ENCODE peak calls at places on chromosomes 2 and 18, in four cellular contexts. G is NB4; Z is suprapubic skin; T is CD8-positive, alpha-beta T cell. Q is an unnamed sample.

GRCh38 chr2:3657881-3658280 is at the start of gene ALLC:
- DNase-seq in G (no peak), Z (no peak), T (no peak), Q (no peak)

GRCh38 chr2:217223222-217223930 is 363.5 kb upstream of the TNP1 start:
- DNase-seq in G (peak), Z (no peak), T (no peak), Q (no peak)

GRCh38 chr2:204144487-204144886 is 207.9 kb downstream of the ICOS start:
- DNase-seq in G (no peak), Z (no peak), T (no peak), Q (no peak)

GRCh38 chr2:19860022-19860421 is 41.8 kb downstream of the TTC32 start:
- DNase-seq in G (no peak), Z (no peak), T (no peak), Q (no peak)

GRCh38 chr18:77168666-77169358 is 36.2 kb upstream of the MBP start:
- DNase-seq in G (no peak), Z (no peak), T (no peak), Q (no peak)

GRCh38 chr2:127175406-127175805 is 44.7 kb downstream of the CYP27C1 start:
- DNase-seq in G (no peak), Z (peak), T (no peak), Q (no peak)

GRCh38 chr2:127590386-127591190 is 55.1 kb downstream of the MYO7B start:
- DNase-seq in G (no peak), Z (peak), T (no peak), Q (no peak)

GRCh38 chr2:172427990-172428840 is 829 bp downstream of the ITGA6 start:
- DNase-seq in G (peak), Z (peak), T (peak), Q (peak)

GRCh38 chr2:224802407-224802806 is 86.2 kb upstream of the CCDC195 start:
- DNase-seq in G (no peak), Z (no peak), T (no peak), Q (no peak)

GRCh38 chr2:157509755-157510154 is 65.9 kb upstream of the CYTIP start:
- DNase-seq in G (no peak), Z (no peak), T (no peak), Q (no peak)
- TF ChIP-seq CTCF in G (no peak), Z (no peak), T (no peak), Q (no peak)

GRCh38 chr18:62716679-62717058 is 1.3 kb downstream of the PHLPP1 start:
- DNase-seq in G (peak), Z (no peak), T (peak), Q (no peak)
- TF ChIP-seq CTCF in G (no peak), Z (no peak), T (no peak), Q (no peak)

DNA sequence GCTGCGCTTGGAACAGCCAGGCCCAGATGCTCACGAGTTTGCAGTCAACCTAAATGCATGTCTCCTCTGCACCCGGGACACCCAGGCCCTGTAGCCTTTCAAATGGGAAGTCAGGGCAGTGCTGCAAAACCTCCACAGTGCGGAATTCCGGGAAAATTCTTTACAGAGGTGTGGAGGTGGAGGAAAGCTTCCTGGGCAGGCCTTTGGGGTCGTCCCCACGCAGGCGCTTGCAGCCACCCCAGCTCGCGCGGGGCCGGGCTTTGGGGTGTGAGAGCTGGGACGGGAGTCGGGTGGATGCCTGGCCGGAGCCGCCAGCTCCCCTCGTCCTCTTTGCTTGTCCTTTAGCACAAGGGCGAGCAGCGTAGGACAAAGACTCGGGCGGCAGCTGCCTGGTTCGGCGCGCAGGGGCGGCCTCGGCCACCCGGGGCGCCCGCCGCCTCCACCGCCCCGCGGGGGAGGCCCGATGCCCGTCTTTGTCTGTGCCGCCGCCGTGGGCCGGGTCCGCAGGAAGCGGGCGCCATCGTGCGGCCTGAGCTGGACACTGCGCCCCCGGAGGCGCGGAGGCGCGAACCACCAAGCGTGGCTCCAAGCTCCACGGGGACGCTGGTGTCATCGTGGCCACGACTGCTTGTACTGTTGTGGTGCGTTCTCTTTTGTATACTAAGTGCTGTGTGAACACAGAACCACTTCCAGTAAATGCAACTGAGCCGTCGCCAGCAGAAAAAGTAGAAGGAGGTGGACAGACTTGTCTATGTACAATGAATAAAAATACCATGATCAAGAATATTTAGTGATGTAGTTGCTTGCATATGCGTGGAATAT is 28.2 kb upstream of the BCL11A start:
- DNase-seq in G (peak), Z (no peak), T (peak), Q (peak)
- TF ChIP-seq CTCF in G (peak), Z (peak), T (peak), Q (peak)

DNA sequence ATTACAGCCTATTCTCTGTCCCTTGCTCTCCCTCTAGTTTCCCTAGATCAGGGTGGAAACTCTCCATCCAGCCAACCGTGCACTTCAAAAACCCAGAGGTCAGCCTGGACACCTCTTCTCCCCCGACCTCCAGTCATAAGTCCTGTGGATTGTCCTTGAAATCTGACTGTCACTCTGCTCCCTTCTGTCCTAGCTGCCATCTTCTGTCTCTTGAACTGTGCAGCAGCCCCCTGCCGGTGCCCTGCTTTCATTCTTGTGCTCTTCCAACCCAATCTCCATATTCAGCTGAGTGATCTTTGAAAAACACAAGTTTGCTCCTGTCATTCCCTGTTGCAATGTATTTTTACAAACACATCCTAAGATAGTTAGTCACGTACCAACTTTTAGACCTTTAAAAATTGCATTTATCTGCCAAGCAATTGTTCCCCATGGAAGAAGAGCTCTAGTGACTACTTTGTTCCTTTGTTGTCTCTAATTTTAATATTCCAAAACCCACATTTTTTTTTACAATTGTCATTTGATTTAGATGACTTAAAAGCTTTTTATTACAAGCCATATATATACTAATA is 254.3 kb downstream of the CAMKMT start:
- DNase-seq in G (no peak), Z (no peak), T (no peak), Q (no peak)
- TF ChIP-seq CTCF in G (no peak), Z (no peak), T (no peak), Q (no peak)

GRCh38 chr18:32072321-32072720 is 19.4 kb upstream of the RNF138 start:
- DNase-seq in G (peak), Z (no peak), T (no peak), Q (no peak)
- TF ChIP-seq CTCF in G (peak), Z (no peak), T (peak), Q (peak)

DNA sequence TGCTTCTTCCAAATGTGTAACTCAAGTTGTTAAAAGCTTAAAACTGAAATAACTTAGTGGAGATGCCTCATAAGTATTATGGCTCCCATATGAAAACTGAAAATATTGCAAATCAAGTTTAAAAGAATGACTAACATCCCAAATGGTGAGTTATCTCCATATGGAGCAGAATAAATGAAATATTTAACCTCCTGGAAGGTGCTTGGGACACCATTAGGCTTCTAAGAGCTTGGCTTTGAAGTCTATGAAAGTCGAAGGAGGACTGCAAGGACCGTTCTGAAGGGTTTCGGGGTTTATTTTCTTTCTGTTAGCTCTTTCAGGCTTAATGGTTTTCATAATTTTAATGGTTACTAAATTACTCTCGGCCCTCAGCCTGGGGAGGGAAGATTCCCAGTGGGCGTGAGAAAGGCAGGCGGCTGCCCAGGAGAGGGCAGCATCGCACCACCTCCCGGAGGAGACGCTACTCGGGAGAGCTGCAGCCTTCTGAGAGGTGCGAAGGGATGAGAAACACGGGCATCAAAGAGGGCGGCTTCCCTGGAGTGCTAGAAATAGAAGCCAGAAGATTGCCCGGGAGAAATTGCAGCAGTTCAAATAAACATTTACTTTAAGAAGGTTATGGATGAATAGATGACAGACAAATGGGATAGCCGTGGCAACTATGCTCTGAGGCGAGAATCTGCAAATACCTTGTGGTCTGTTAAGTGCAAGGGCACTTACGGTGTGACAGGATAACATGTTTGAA is 43.1 kb downstream of the MAP3K19 start:
- DNase-seq in G (peak), Z (peak), T (peak), Q (peak)
- TF ChIP-seq CTCF in G (peak), Z (peak), T (peak), Q (peak)

GRCh38 chr2:213152065-213152794 is 818 bp upstream of the IKZF2 start:
- DNase-seq in G (peak), Z (peak), T (peak), Q (peak)
- TF ChIP-seq CTCF in G (peak), Z (peak), T (no peak), Q (peak)

GRCh38 chr2:229910147-229910831 is 11.5 kb downstream of the TRIP12 start:
- DNase-seq in G (no peak), Z (no peak), T (no peak), Q (no peak)

GRCh38 chr2:229914182-229914581 is 7.6 kb downstream of the TRIP12 start:
- DNase-seq in G (peak), Z (no peak), T (no peak), Q (no peak)

GRCh38 chr2:229909090-229909489 is 12.7 kb downstream of the TRIP12 start:
- DNase-seq in G (no peak), Z (no peak), T (no peak), Q (no peak)

GRCh38 chr2:229905601-229906000 is 16.2 kb downstream of the TRIP12 start:
- DNase-seq in G (peak), Z (no peak), T (no peak), Q (no peak)

GRCh38 chr2:229910832-229911412 is 10.9 kb downstream of the TRIP12 start:
- DNase-seq in G (peak), Z (no peak), T (no peak), Q (no peak)
- TF ChIP-seq CTCF in G (peak), Z (no peak), T (peak), Q (peak)

GRCh38 chr18:48339692-48340091 is 69.5 kb downstream of the ZBTB7C start:
- DNase-seq in G (no peak), Z (no peak), T (no peak), Q (no peak)

GRCh38 chr18:48342588-48342987 is 66.6 kb downstream of the ZBTB7C start:
- DNase-seq in G (no peak), Z (no peak), T (no peak), Q (no peak)

GRCh38 chr18:48342125-48342524 is 67.1 kb downstream of the ZBTB7C start:
- DNase-seq in G (no peak), Z (no peak), T (no peak), Q (no peak)

GRCh38 chr18:48338915-48339314 is 70.3 kb downstream of the ZBTB7C start:
- DNase-seq in G (no peak), Z (no peak), T (no peak), Q (no peak)

DNA sequence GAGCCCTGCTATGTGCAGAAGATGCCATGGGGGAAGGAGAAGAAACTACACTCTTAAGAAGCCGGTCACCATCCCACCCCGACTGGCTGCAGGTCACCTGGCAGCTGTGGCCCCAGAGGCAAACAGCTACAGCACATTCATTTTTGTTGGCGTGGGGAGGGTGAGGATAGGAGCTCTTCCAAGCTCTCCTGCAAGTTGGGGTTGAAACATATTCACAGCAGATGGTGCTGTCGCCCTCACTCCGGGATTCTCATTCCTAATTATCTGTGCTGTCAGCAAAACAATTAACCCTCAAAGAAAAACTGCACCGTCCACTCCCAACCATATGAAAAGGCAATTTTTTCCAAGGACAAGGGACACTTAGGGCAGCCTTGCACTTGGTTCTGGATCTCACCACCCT is 68.7 kb downstream of the ZBTB7C start:
- DNase-seq in G (no peak), Z (no peak), T (no peak), Q (no peak)
- TF ChIP-seq CTCF in G (no peak), Z (no peak), T (no peak), Q (no peak)

DNA sequence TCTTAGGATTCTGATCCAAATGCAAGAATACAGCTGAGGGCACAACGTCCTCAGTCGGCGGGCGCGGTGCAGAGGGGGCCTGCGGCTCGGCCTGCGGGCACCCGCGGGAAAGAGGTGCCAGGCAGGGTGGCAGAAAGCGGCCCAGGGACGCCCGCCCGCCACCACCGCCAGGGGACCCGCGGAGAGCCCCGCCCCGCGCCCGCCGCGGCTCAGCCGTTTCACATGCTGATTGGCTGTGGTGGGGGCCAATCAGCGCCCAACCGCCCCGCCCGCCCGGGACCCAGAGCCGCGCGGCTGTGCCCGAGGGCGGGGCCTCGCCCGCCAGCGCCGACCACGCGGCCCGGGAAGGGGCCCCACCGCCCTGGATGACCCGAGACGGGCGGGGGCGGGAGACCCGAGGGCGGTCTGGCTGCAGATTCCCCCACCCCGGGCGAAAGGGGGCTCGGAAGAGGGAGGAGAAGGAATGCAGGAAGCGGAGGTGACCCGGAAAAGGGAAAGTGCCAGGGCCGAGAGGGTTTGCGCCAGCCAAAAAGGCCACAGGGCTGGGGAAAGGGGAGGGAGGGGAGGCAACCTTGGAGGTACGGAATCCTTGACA is 8.0 kb downstream of the IRS1 start:
- DNase-seq in G (peak), Z (peak), T (peak), Q (peak)
- TF ChIP-seq CTCF in G (no peak), Z (peak), T (peak), Q (no peak)